ENCODE peak calls at places on chromosomes 6 and 20, in eight cellular contexts. One of them, this sample, is unnamed.

GRCh38 chr6:131729550-131729949 is 18.7 kb upstream of the CTAGE9 start:
- DNase-seq in astrocyte of the spinal cord: no peak
- DNase-seq in SK-N-SH: no peak
- DNase-seq in adrenal gland: no peak
- DNase-seq in left lung: no peak
- DNase-seq in progenitor cell of endocrine pancreas: no peak
- DNase-seq in PC-9: no peak
- DNase-seq in heart left ventricle: no peak
- DNase-seq in this sample: no peak

GRCh38 chr6:81465859-81466258 is 286.6 kb downstream of the TENT5A start:
- DNase-seq in SK-N-SH: peak; percentile 3
- DNase-seq in progenitor cell of endocrine pancreas: no peak
- DNase-seq in PC-9: no peak
- DNase-seq in adrenal gland: no peak
- DNase-seq in astrocyte of the spinal cord: peak; percentile 30
- DNase-seq in left lung: no peak
- DNase-seq in heart left ventricle: no peak
- DNase-seq in this sample: no peak

GRCh38 chr6:147156799-147157382 is 47.3 kb upstream of the STXBP5 start:
- DNase-seq in progenitor cell of endocrine pancreas: no peak
- DNase-seq in adrenal gland: no peak
- DNase-seq in astrocyte of the spinal cord: peak; percentile 87
- DNase-seq in PC-9: no peak
- DNase-seq in heart left ventricle: no peak
- DNase-seq in left lung: no peak
- DNase-seq in SK-N-SH: no peak
- DNase-seq in this sample: no peak

GRCh38 chr6:124495316-124496176 is 466.7 kb upstream of the RNF217 start:
- DNase-seq in adrenal gland: no peak
- DNase-seq in PC-9: no peak
- DNase-seq in astrocyte of the spinal cord: no peak
- DNase-seq in progenitor cell of endocrine pancreas: no peak
- DNase-seq in left lung: no peak
- DNase-seq in SK-N-SH: no peak
- DNase-seq in heart left ventricle: no peak
- DNase-seq in this sample: no peak

GRCh38 chr6:132198896-132199295 is 202.4 kb downstream of the MOXD1 start:
- DNase-seq in adrenal gland: no peak
- DNase-seq in left lung: no peak
- DNase-seq in astrocyte of the spinal cord: peak; percentile 89
- DNase-seq in PC-9: no peak
- DNase-seq in heart left ventricle: no peak
- DNase-seq in progenitor cell of endocrine pancreas: no peak
- DNase-seq in SK-N-SH: no peak
- DNase-seq in this sample: no peak

GRCh38 chr6:21885532-21886089 is 292.1 kb downstream of the SOX4 start:
- DNase-seq in left lung: no peak
- DNase-seq in adrenal gland: peak; percentile 54
- DNase-seq in astrocyte of the spinal cord: peak; percentile 88
- DNase-seq in PC-9: no peak
- DNase-seq in progenitor cell of endocrine pancreas: peak; percentile 19
- DNase-seq in heart left ventricle: peak; percentile 25
- DNase-seq in SK-N-SH: peak; percentile 55
- DNase-seq in this sample: no peak

GRCh38 chr20:48626226-48626937 is 201.4 kb downstream of the PREX1 start:
- DNase-seq in left lung: peak; percentile 65
- DNase-seq in heart left ventricle: no peak
- DNase-seq in PC-9: no peak
- DNase-seq in progenitor cell of endocrine pancreas: no peak
- DNase-seq in SK-N-SH: no peak
- DNase-seq in adrenal gland: no peak
- DNase-seq in astrocyte of the spinal cord: no peak
- DNase-seq in this sample: no peak

GRCh38 chr6:157669747-157670216 is 153.3 kb upstream of the SNX9 start:
- DNase-seq in heart left ventricle: peak; percentile 78
- DNase-seq in PC-9: no peak
- DNase-seq in left lung: peak; percentile 90
- DNase-seq in SK-N-SH: peak; percentile 75
- DNase-seq in progenitor cell of endocrine pancreas: no peak
- DNase-seq in adrenal gland: peak; percentile 83
- DNase-seq in astrocyte of the spinal cord: peak; percentile 73
- DNase-seq in this sample: peak; percentile 42

GRCh38 chr6:46689657-46690056 is 2.0 kb downstream of the TDRD6 start:
- DNase-seq in progenitor cell of endocrine pancreas: no peak
- DNase-seq in heart left ventricle: no peak
- DNase-seq in astrocyte of the spinal cord: no peak
- DNase-seq in left lung: no peak
- DNase-seq in PC-9: no peak
- DNase-seq in SK-N-SH: no peak
- DNase-seq in adrenal gland: no peak
- DNase-seq in this sample: no peak

GRCh38 chr20:55880361-55880760 is 125.0 kb downstream of the CBLN4 start:
- DNase-seq in adrenal gland: no peak
- DNase-seq in left lung: no peak
- DNase-seq in heart left ventricle: no peak
- DNase-seq in SK-N-SH: no peak
- DNase-seq in progenitor cell of endocrine pancreas: no peak
- DNase-seq in PC-9: no peak
- DNase-seq in astrocyte of the spinal cord: no peak
- DNase-seq in this sample: no peak

GRCh38 chr6:158911746-158912158 is 88.2 kb downstream of the RSPH3 start:
- DNase-seq in progenitor cell of endocrine pancreas: no peak
- DNase-seq in SK-N-SH: no peak
- DNase-seq in heart left ventricle: no peak
- DNase-seq in adrenal gland: no peak
- DNase-seq in left lung: no peak
- DNase-seq in PC-9: peak; percentile 97
- DNase-seq in astrocyte of the spinal cord: no peak
- DNase-seq in this sample: no peak

GRCh38 chr6:91487729-91488392 is 901.0 kb upstream of the MAP3K7 start:
- DNase-seq in PC-9: no peak
- DNase-seq in heart left ventricle: no peak
- DNase-seq in left lung: no peak
- DNase-seq in adrenal gland: no peak
- DNase-seq in SK-N-SH: no peak
- DNase-seq in progenitor cell of endocrine pancreas: no peak
- DNase-seq in astrocyte of the spinal cord: no peak
- DNase-seq in this sample: no peak

GRCh38 chr6:79812195-79812594 is 135.2 kb downstream of the ELOVL4 start:
- DNase-seq in SK-N-SH: no peak
- DNase-seq in heart left ventricle: no peak
- DNase-seq in astrocyte of the spinal cord: no peak
- DNase-seq in progenitor cell of endocrine pancreas: no peak
- DNase-seq in PC-9: no peak
- DNase-seq in left lung: no peak
- DNase-seq in adrenal gland: no peak
- DNase-seq in this sample: no peak

GRCh38 chr20:6848992-6849391 is 81.5 kb downstream of the BMP2 start:
- DNase-seq in astrocyte of the spinal cord: no peak
- DNase-seq in progenitor cell of endocrine pancreas: no peak
- DNase-seq in left lung: no peak
- DNase-seq in heart left ventricle: no peak
- DNase-seq in adrenal gland: no peak
- DNase-seq in SK-N-SH: no peak
- DNase-seq in PC-9: no peak
- DNase-seq in this sample: no peak

GRCh38 chr20:41357424-41358163 is 9.0 kb downstream of the EMILIN3 start:
- DNase-seq in astrocyte of the spinal cord: no peak
- DNase-seq in PC-9: peak; percentile 17
- DNase-seq in left lung: peak; percentile 70
- DNase-seq in SK-N-SH: no peak
- DNase-seq in adrenal gland: no peak
- DNase-seq in heart left ventricle: no peak
- DNase-seq in progenitor cell of endocrine pancreas: no peak
- DNase-seq in this sample: no peak

GRCh38 chr20:24670341-24670821 is 201.0 kb downstream of the SYNDIG1 start:
- DNase-seq in progenitor cell of endocrine pancreas: no peak
- DNase-seq in heart left ventricle: no peak
- DNase-seq in left lung: no peak
- DNase-seq in PC-9: no peak
- DNase-seq in SK-N-SH: no peak
- DNase-seq in adrenal gland: no peak
- DNase-seq in astrocyte of the spinal cord: no peak
- DNase-seq in this sample: no peak

GRCh38 chr6:33199687-33200233 is 705 bp downstream of the RXRB start:
- DNase-seq in astrocyte of the spinal cord: peak; percentile 46
- DNase-seq in heart left ventricle: peak; percentile 78
- DNase-seq in PC-9: peak; percentile 73
- DNase-seq in left lung: peak; percentile 94
- DNase-seq in SK-N-SH: peak; percentile 89
- DNase-seq in progenitor cell of endocrine pancreas: no peak
- DNase-seq in adrenal gland: peak; percentile 88
- DNase-seq in this sample: no peak

GRCh38 chr20:17720755-17721154 is 21.0 kb downstream of the BANF2 start:
- DNase-seq in SK-N-SH: no peak
- DNase-seq in progenitor cell of endocrine pancreas: no peak
- DNase-seq in adrenal gland: no peak
- DNase-seq in astrocyte of the spinal cord: no peak
- DNase-seq in PC-9: no peak
- DNase-seq in heart left ventricle: no peak
- DNase-seq in left lung: no peak
- DNase-seq in this sample: no peak

GRCh38 chr6:153108320-153108719 is 22.8 kb downstream of the RGS17 start:
- DNase-seq in progenitor cell of endocrine pancreas: no peak
- DNase-seq in SK-N-SH: peak; percentile 14
- DNase-seq in adrenal gland: no peak
- DNase-seq in PC-9: no peak
- DNase-seq in left lung: no peak
- DNase-seq in astrocyte of the spinal cord: peak; percentile 34
- DNase-seq in heart left ventricle: no peak
- DNase-seq in this sample: no peak

GRCh38 chr6:82178084-82178758 is 69.3 kb downstream of the IBTK start:
- DNase-seq in left lung: no peak
- DNase-seq in PC-9: no peak
- DNase-seq in astrocyte of the spinal cord: peak; percentile 57
- DNase-seq in heart left ventricle: no peak
- DNase-seq in adrenal gland: no peak
- DNase-seq in progenitor cell of endocrine pancreas: no peak
- DNase-seq in SK-N-SH: peak; percentile 19
- DNase-seq in this sample: no peak

GRCh38 chr6:12060780-12061619 is 48.9 kb downstream of the HIVEP1 start:
- DNase-seq in progenitor cell of endocrine pancreas: no peak
- DNase-seq in left lung: peak; percentile 86
- DNase-seq in astrocyte of the spinal cord: peak; percentile 76
- DNase-seq in SK-N-SH: no peak
- DNase-seq in adrenal gland: peak; percentile 90
- DNase-seq in PC-9: no peak
- DNase-seq in heart left ventricle: peak; percentile 62
- DNase-seq in this sample: no peak

GRCh38 chr6:157225575-157225995 is 97.7 kb downstream of the TMEM242 start:
- DNase-seq in astrocyte of the spinal cord: no peak
- DNase-seq in PC-9: no peak
- DNase-seq in adrenal gland: no peak
- DNase-seq in progenitor cell of endocrine pancreas: no peak
- DNase-seq in heart left ventricle: no peak
- DNase-seq in SK-N-SH: no peak
- DNase-seq in left lung: peak; percentile 67
- DNase-seq in this sample: no peak

GRCh38 chr20:44810061-44810390 is 320 bp downstream of the RIMS4 start:
- DNase-seq in left lung: no peak
- DNase-seq in adrenal gland: peak; percentile 28
- DNase-seq in PC-9: no peak
- DNase-seq in astrocyte of the spinal cord: no peak
- DNase-seq in heart left ventricle: no peak
- DNase-seq in progenitor cell of endocrine pancreas: no peak
- DNase-seq in SK-N-SH: no peak
- DNase-seq in this sample: no peak

GRCh38 chr6:20875369-20875963 is 341.2 kb downstream of the CDKAL1 start:
- DNase-seq in heart left ventricle: no peak
- DNase-seq in astrocyte of the spinal cord: peak; percentile 64
- DNase-seq in left lung: no peak
- DNase-seq in progenitor cell of endocrine pancreas: no peak
- DNase-seq in adrenal gland: no peak
- DNase-seq in PC-9: no peak
- DNase-seq in SK-N-SH: peak; percentile 62
- DNase-seq in this sample: no peak
- TF ChIP-seq CTCF in heart left ventricle: peak; percentile 32
- TF ChIP-seq CTCF in astrocyte of the spinal cord: peak; percentile 51
- TF ChIP-seq CTCF in left lung: no peak
- TF ChIP-seq CTCF in progenitor cell of endocrine pancreas: peak; percentile 31
- TF ChIP-seq CTCF in adrenal gland: no peak
- TF ChIP-seq CTCF in PC-9: peak; percentile 50
- TF ChIP-seq CTCF in SK-N-SH: peak; percentile 64
- TF ChIP-seq CTCF in this sample: no peak

DNA sequence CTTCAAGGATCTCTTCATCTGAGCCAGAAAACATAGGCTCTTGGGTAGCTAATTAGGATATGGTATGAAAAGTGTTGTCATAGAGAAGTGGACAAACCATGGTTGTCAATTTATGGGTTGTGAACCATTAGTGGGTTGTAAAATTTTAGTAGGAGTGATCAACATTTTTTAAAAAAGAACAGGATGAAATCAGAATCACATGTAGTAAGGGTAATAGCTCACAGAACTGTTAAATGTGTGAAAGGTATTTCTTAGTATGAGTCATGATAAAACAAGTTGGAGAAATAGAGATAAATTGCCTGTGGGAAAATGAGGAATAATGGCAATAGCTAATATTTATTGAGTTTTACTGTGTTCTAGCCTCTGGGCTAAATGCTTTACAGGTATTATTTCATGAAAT is 113.4 kb downstream of the MAP3K4 start:
- DNase-seq in PC-9: no peak
- DNase-seq in left lung: no peak
- DNase-seq in SK-N-SH: no peak
- DNase-seq in progenitor cell of endocrine pancreas: no peak
- DNase-seq in adrenal gland: no peak
- DNase-seq in heart left ventricle: no peak
- DNase-seq in astrocyte of the spinal cord: no peak
- DNase-seq in this sample: no peak
- TF ChIP-seq CTCF in PC-9: no peak
- TF ChIP-seq CTCF in left lung: no peak
- TF ChIP-seq CTCF in SK-N-SH: no peak
- TF ChIP-seq CTCF in progenitor cell of endocrine pancreas: no peak
- TF ChIP-seq CTCF in adrenal gland: no peak
- TF ChIP-seq CTCF in heart left ventricle: no peak
- TF ChIP-seq CTCF in astrocyte of the spinal cord: no peak
- TF ChIP-seq CTCF in this sample: no peak

DNA sequence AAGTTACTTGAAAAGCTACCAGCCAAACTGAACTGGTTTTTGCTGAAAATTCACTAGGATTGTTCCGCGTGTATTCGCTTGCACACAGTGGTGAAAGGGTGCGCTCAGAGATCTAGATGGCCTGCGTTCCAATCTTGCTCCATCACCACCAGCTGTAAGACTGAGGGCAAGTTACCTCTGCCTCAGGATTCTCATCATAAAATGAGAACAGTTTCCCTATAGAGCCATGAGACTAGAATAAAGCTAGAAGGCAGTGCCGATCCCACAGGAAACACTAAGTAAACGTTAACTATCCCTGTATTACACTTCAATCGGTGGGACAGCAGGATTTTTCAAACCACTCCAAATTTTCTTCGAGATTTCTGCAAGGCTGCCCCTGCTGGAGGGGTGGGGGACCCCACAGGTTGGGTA is 838 bp downstream of the AHCY start:
- DNase-seq in heart left ventricle: no peak
- DNase-seq in progenitor cell of endocrine pancreas: no peak
- DNase-seq in adrenal gland: no peak
- DNase-seq in PC-9: peak; percentile 47
- DNase-seq in left lung: no peak
- DNase-seq in astrocyte of the spinal cord: peak; percentile 35
- DNase-seq in SK-N-SH: no peak
- DNase-seq in this sample: no peak
- TF ChIP-seq CTCF in heart left ventricle: no peak
- TF ChIP-seq CTCF in progenitor cell of endocrine pancreas: peak; percentile 64
- TF ChIP-seq CTCF in adrenal gland: no peak
- TF ChIP-seq CTCF in PC-9: peak; percentile 35
- TF ChIP-seq CTCF in left lung: no peak
- TF ChIP-seq CTCF in astrocyte of the spinal cord: peak; percentile 24
- TF ChIP-seq CTCF in SK-N-SH: peak; percentile 23
- TF ChIP-seq CTCF in this sample: no peak

GRCh38 chr6:13538084-13538483 is 36.3 kb upstream of the SIRT5 start:
- DNase-seq in progenitor cell of endocrine pancreas: no peak
- DNase-seq in PC-9: peak; percentile 46
- DNase-seq in adrenal gland: no peak
- DNase-seq in heart left ventricle: no peak
- DNase-seq in astrocyte of the spinal cord: peak; percentile 60
- DNase-seq in left lung: no peak
- DNase-seq in SK-N-SH: peak; percentile 69
- DNase-seq in this sample: no peak
- TF ChIP-seq CTCF in progenitor cell of endocrine pancreas: peak; percentile 32
- TF ChIP-seq CTCF in PC-9: peak; percentile 65
- TF ChIP-seq CTCF in adrenal gland: peak; percentile 47
- TF ChIP-seq CTCF in heart left ventricle: peak; percentile 64
- TF ChIP-seq CTCF in astrocyte of the spinal cord: peak; percentile 36
- TF ChIP-seq CTCF in left lung: peak; percentile 21
- TF ChIP-seq CTCF in SK-N-SH: peak; percentile 59
- TF ChIP-seq CTCF in this sample: no peak